ENCODE peak calls at places on chromosomes 4 and X, in five cellular contexts. Q is astrocyte of the spinal cord; Y is coronary artery; X is CD8-positive, alpha-beta T cell; C is AG09319. I is an unnamed sample.

GRCh38 chrX:140710710-140711109 is 1.2 kb downstream of the LINC00632 start:
- DNase-seq in Q (peak), Y (no peak), X (no peak), C (no peak), I (no peak)

GRCh38 chr4:100588076-100588475 is 70.3 kb upstream of the EMCN start:
- DNase-seq in Q (no peak), Y (no peak), X (no peak), C (no peak), I (no peak)

GRCh38 chrX:77953300-77953699 is 16.1 kb downstream of the PGAM4 start:
- DNase-seq in Q (no peak), Y (no peak), X (no peak), C (no peak), I (no peak)

GRCh38 chr4:2116687-2117400 is 57.7 kb downstream of the NAT8L start:
- DNase-seq in Q (no peak), Y (no peak), X (no peak), C (peak), I (no peak)

GRCh38 chr4:181897935-181898334 is 345.3 kb upstream of the TENM3 start:
- DNase-seq in Q (peak), Y (no peak), X (no peak), C (no peak), I (no peak)

GRCh38 chrX:15204130-15204751 is 65.6 kb downstream of the ASB9 start:
- DNase-seq in Q (no peak), Y (no peak), X (no peak), C (no peak), I (peak)

GRCh38 chr4:17335371-17335770 is 176.5 kb downstream of the QDPR start:
- DNase-seq in Q (no peak), Y (no peak), X (no peak), C (no peak), I (no peak)

GRCh38 chr4:105022811-105023667 is 123.6 kb upstream of the TET2 start:
- DNase-seq in Q (peak), Y (no peak), X (no peak), C (no peak), I (no peak)

GRCh38 chr4:91758487-91758886 is 545.3 kb upstream of the GRID2 start:
- DNase-seq in Q (peak), Y (no peak), X (no peak), C (no peak), I (no peak)

GRCh38 chr4:152117501-152117900 is 356.7 kb upstream of the GATB start:
- DNase-seq in Q (no peak), Y (no peak), X (no peak), C (no peak), I (no peak)

GRCh38 chr4:152115794-152116193 is 355.0 kb upstream of the GATB start:
- DNase-seq in Q (no peak), Y (no peak), X (peak), C (no peak), I (no peak)

GRCh38 chr4:152118819-152119553 is 358.2 kb upstream of the GATB start:
- DNase-seq in Q (no peak), Y (peak), X (no peak), C (no peak), I (no peak)

GRCh38 chr4:152117054-152117453 is 356.2 kb upstream of the GATB start:
- DNase-seq in Q (no peak), Y (no peak), X (no peak), C (no peak), I (no peak)

GRCh38 chr4:152118108-152118507 is 357.3 kb upstream of the GATB start:
- DNase-seq in Q (no peak), Y (no peak), X (no peak), C (no peak), I (no peak)
- TF ChIP-seq CTCF in Q (no peak), Y (no peak), X (no peak), C (no peak), I (no peak)

GRCh38 chr4:94892051-94892450 is 134.3 kb downstream of the BMPR1B start:
- DNase-seq in Q (peak), Y (no peak), X (no peak), C (no peak), I (no peak)
- TF ChIP-seq CTCF in Q (peak), Y (no peak), X (no peak), C (no peak), I (no peak)

DNA sequence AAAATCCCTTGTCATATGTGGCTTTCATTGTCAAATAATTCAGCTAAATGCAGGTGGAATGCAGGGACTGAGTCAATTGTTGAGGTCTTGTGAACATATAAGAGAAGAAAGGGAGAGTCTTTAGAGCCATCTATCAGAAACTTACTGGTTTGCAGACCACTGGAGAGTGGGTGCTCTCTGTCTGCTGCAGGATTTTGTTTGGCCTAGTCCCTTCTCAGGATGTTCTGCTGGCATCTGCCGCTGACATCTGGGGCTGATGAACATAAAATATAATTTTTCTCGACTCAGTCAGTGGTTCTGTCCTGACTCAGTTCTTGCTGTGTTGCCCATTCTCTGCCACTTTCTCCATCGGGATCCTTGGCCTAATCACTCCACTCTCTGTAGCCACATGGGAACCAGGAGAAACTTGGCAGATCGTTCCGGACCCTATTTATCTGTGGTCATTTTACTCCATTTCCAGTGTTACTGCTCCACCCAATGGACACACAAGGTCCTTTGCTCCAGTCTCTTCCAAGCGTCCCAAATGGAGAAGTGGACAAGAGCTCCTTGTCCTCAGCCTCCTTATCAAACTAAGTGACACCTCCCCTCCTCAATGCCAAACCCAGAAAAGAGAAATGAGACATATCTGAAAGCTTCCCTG is 436.2 kb downstream of the FAT4 start:
- DNase-seq in Q (peak), Y (no peak), X (peak), C (peak), I (no peak)
- TF ChIP-seq CTCF in Q (peak), Y (no peak), X (no peak), C (peak), I (no peak)

DNA sequence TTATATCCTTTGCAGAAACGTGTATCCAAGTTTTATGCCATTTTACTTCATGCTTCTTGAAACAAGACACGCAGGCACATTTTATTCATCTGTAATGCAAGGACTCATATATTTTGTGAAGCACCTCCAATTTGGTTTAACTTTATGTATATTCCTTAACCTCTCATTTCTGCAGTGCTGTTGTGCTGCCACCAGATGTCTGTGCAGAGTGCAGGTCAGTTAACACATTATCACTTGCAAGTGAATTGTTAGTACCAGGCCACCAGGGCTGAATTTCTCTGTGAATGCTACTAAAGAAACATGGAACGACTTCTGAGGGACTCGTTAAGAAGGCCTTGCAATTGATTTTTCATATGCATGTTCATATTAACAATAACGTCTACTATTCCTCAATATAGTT is 770.4 kb downstream of the NLGN4X start:
- DNase-seq in Q (no peak), Y (no peak), X (no peak), C (no peak), I (no peak)
- TF ChIP-seq CTCF in Q (no peak), Y (no peak), X (no peak), C (no peak), I (no peak)

GRCh38 chr4:110970642-110971041 is 347.8 kb upstream of the PITX2 start:
- DNase-seq in Q (peak), Y (no peak), X (no peak), C (no peak), I (no peak)
- TF ChIP-seq CTCF in Q (peak), Y (no peak), X (no peak), C (peak), I (peak)

GRCh38 chr4:182917182-182918043 is at the start of gene DCTD:
- DNase-seq in Q (peak), Y (peak), X (peak), C (no peak), I (peak)
- TF ChIP-seq CTCF in Q (peak), Y (no peak), X (peak), C (peak), I (peak)

GRCh38 chrX:119273807-119274192 is 37.7 kb downstream of the PGRMC1 start:
- DNase-seq in Q (no peak), Y (no peak), X (no peak), C (no peak), I (no peak)

DNA sequence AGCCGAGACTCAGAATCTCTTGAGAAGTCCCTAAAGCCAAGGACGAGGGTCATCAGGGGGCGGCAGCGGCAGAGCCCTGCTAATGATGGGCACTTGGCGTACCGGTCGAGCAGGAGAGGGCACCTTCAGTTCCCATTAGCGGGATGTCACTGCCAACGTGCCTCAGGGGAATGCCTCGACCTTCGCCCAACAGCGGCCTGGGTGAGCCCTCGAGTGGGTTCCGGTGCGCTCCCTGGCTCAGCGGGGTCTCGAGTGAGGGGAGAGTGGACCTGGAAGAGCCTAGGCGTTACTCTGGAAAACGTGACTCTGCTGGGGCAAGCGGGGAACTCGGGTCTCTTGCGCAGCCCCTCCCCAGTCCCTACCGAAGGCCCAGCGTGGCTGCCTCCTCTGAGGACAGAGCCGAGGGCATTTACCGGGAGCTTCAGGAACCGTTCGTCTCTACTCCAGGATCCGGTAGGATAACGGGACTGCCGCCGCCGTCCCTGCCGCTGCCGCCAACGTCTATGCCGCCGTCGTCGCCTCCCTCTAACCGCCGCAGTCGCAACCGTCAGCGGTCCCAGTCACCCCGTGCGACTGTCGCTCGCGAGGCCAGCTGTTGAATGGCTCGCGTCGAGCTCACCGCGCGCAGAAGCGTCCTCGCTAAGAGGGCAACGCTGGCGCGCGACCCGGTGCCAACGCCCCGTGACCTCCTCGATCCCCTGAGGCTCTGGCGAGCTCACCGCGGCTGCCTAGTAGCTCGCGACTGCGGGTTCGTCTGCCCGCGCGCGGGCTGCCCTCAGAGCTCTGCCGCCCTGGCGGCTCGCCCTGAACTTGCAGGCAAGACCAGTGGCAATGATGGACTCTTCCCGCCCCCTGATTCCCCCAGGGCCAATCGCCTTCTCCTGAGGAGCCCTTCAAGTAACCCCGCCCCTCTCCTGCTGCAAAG is 37.1 kb downstream of the PGRMC1 start:
- DNase-seq in Q (peak), Y (no peak), X (peak), C (no peak), I (peak)
- TF ChIP-seq CTCF in Q (peak), Y (no peak), X (no peak), C (peak), I (peak)

GRCh38 chr4:86367577-86367976 is 7.7 kb upstream of the MAPK10 start:
- DNase-seq in Q (peak), Y (no peak), X (no peak), C (no peak), I (no peak)

GRCh38 chr4:86368433-86368832 is 8.6 kb upstream of the MAPK10 start:
- DNase-seq in Q (no peak), Y (no peak), X (no peak), C (no peak), I (no peak)

GRCh38 chr4:86362510-86362909 is 2.7 kb upstream of the MAPK10 start:
- DNase-seq in Q (no peak), Y (no peak), X (no peak), C (no peak), I (no peak)

DNA sequence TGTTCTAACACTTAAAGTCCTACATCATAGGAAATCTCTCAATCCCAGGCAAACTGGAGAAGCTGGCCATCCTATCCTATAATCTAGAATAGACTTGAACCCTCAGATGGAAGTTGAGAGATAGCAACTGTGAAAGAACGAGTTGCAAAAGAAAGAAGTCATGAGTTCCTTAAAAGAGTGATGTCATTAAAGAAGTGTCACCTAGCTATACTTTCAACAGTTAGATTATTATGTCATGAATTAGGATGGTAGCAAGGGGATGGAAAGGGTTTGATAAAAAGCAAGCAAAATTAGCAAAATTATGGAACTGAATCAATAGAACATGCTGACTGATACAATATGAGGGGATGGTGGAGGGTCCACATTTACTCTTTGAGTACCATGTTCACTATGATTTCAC is 7.1 kb upstream of the MAPK10 start:
- DNase-seq in Q (no peak), Y (no peak), X (no peak), C (no peak), I (no peak)
- TF ChIP-seq CTCF in Q (no peak), Y (no peak), X (no peak), C (no peak), I (no peak)

GRCh38 chrX:135741192-135741715 is 26.7 kb downstream of the CT45A3 start:
- DNase-seq in Q (no peak), Y (no peak), X (no peak), C (no peak), I (no peak)

GRCh38 chrX:135737361-135738071 is 24.1 kb downstream of the CT45A1 start:
- DNase-seq in Q (no peak), Y (no peak), X (no peak), C (no peak), I (no peak)

DNA sequence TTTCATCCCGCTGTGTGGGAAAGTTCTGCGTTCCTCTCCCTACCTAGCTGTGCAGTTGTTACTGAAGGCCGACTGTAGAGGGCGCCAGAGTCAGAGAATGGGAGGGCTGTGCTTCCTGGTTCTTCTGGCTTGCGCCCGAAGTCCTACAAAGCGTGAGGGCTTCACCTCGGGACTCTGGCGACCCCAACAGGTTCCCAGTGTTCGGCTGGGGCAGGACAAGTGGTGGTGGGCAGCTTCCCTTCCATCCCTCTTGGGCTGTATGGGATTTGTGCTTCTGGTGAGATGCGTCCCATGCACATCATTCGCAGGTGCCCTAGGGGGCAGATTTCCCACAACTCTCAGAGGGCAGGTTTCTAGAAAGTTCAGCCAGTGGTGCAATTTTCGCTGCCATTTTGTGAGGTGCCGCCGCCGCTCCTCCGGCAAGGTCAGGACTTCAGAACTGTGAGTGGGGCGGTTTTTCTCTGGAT is 27.3 kb downstream of the CT45A3 start:
- DNase-seq in Q (no peak), Y (no peak), X (no peak), C (no peak), I (peak)
- TF ChIP-seq CTCF in Q (no peak), Y (no peak), X (no peak), C (peak), I (peak)